ENCODE peak calls at places on chromosomes 11 and 22, in six cellular contexts. N, F, R, P, L and O are unnamed samples.

GRCh38 chr11:42407379-42407778 is 904.4 kb upstream of the API5 start:
- DNase-seq in N (no peak), F (no peak), R (no peak), P (no peak), L (no peak), O (no peak)

GRCh38 chr22:22787151-22787550 is 100.5 kb upstream of the IGLL5 start:
- DNase-seq in N (no peak), F (no peak), R (no peak), P (no peak), L (no peak), O (no peak)

GRCh38 chr11:134558916-134559616 is 147.0 kb upstream of the B3GAT1 start:
- DNase-seq in N (no peak), F (no peak), R (no peak), P (no peak), L (no peak), O (no peak)

GRCh38 chr22:26546282-26546681 is 34.0 kb upstream of the TFIP11 start:
- DNase-seq in N (no peak), F (no peak), R (no peak), P (no peak), L (no peak), O (no peak)

GRCh38 chr11:116598556-116598955 is 174.2 kb downstream of the BUD13 start:
- DNase-seq in N (no peak), F (no peak), R (no peak), P (no peak), L (no peak), O (no peak)

GRCh38 chr22:18968011-18968749 is 32.1 kb upstream of the PRODH start:
- DNase-seq in N (no peak), F (peak; percentile 40), R (no peak), P (no peak), L (no peak), O (peak; percentile 16)

GRCh38 chr22:39176067-39176621 is 23.7 kb upstream of the CBX7 start:
- DNase-seq in N (peak; percentile 57), F (peak; percentile 60), R (peak; percentile 82), P (no peak), L (peak; percentile 44), O (peak; percentile 57)

GRCh38 chr22:30004689-30005088 is 75.6 kb upstream of the HORMAD2 start:
- DNase-seq in N (no peak), F (no peak), R (no peak), P (no peak), L (no peak), O (peak; percentile 27)

GRCh38 chr11:34758262-34758661 is 137.4 kb downstream of the EHF start:
- DNase-seq in N (no peak), F (peak; percentile 23), R (no peak), P (peak; percentile 9), L (no peak), O (peak; percentile 60)

GRCh38 chr11:20909995-20910726 is 240.8 kb downstream of the NELL1 start:
- DNase-seq in N (no peak), F (no peak), R (no peak), P (no peak), L (no peak), O (no peak)

GRCh38 chr11:93017821-93018690 is 48.6 kb downstream of the MTNR1B start:
- DNase-seq in N (peak; percentile 37), F (peak; percentile 46), R (no peak), P (no peak), L (no peak), O (peak; percentile 55)

GRCh38 chr11:95650271-95650670 is 139.3 kb downstream of the FAM76B start:
- DNase-seq in N (no peak), F (no peak), R (no peak), P (no peak), L (no peak), O (no peak)

GRCh38 chr22:48937032-48937639 is 890.5 kb downstream of the BRD1 start:
- DNase-seq in N (no peak), F (no peak), R (no peak), P (no peak), L (no peak), O (no peak)

GRCh38 chr11:35193767-35194166 is 54.8 kb downstream of the CD44 start:
- DNase-seq in N (no peak), F (no peak), R (no peak), P (no peak), L (no peak), O (no peak)

GRCh38 chr11:92830382-92831148 is 138.9 kb upstream of the MTNR1B start:
- DNase-seq in N (no peak), F (no peak), R (no peak), P (no peak), L (no peak), O (no peak)

GRCh38 chr11:10409207-10409661 is 45.8 kb upstream of the AMPD3 start:
- DNase-seq in N (no peak), F (no peak), R (no peak), P (no peak), L (no peak), O (no peak)

GRCh38 chr11:36372101-36372767 is 76.1 kb downstream of the PRR5L start:
- DNase-seq in N (peak; percentile 28), F (peak; percentile 86), R (no peak), P (no peak), L (no peak), O (peak; percentile 95)

GRCh38 chr11:128291043-128291442 is 296.3 kb downstream of the ETS1 start:
- DNase-seq in N (no peak), F (no peak), R (peak; percentile 81), P (no peak), L (no peak), O (no peak)

GRCh38 chr11:70397336-70397982 is 870 bp upstream of the CTTN start:
- DNase-seq in N (peak; percentile 61), F (peak; percentile 47), R (no peak), P (no peak), L (no peak), O (peak; percentile 43)

GRCh38 chr11:64444838-64445441 is 86.0 kb downstream of the RPS6KA4 start:
- DNase-seq in N (peak; percentile 61), F (peak; percentile 51), R (peak; percentile 34), P (peak; percentile 15), L (no peak), O (peak; percentile 16)

GRCh38 chr11:133900176-133901105 is 55.1 kb upstream of the SPATA19 start:
- DNase-seq in N (no peak), F (no peak), R (no peak), P (no peak), L (no peak), O (no peak)

GRCh38 chr11:47924184-47924671 is 56.1 kb upstream of the PTPRJ start:
- DNase-seq in N (peak; percentile 88), F (no peak), R (peak; percentile 17), P (no peak), L (no peak), O (peak; percentile 70)

GRCh38 chr11:25484225-25484624 is 847.7 kb upstream of the ANO3 start:
- DNase-seq in N (no peak), F (no peak), R (no peak), P (no peak), L (no peak), O (no peak)

GRCh38 chr11:72643547-72643946 is 30.7 kb downstream of the PDE2A start:
- DNase-seq in N (peak; percentile 60), F (no peak), R (no peak), P (no peak), L (no peak), O (peak; percentile 18)

GRCh38 chr11:121508449-121508848 is 55.7 kb upstream of the SORL1-AS1 start:
- DNase-seq in N (no peak), F (no peak), R (no peak), P (no peak), L (no peak), O (no peak)

GRCh38 chr11:65478411-65479183 is 20.2 kb upstream of the MALAT1 start:
- DNase-seq in N (no peak), F (peak; percentile 80), R (peak; percentile 82), P (no peak), L (no peak), O (peak; percentile 70)

GRCh38 chr11:12862761-12863469 is 146.2 kb upstream of the RASSF10 start:
- DNase-seq in N (peak; percentile 26), F (peak; percentile 81), R (no peak), P (peak; percentile 58), L (peak; percentile 38), O (peak; percentile 85)

GRCh38 chr11:2122907-2123627 is 16.1 kb downstream of the IGF2 start:
- DNase-seq in N (no peak), F (no peak), R (peak; percentile 53), P (no peak), L (no peak), O (no peak)

GRCh38 chr11:122159173-122159701 is 43.2 kb upstream of the BLID start:
- DNase-seq in N (peak; percentile 23), F (peak; percentile 79), R (no peak), P (no peak), L (no peak), O (peak; percentile 76)

GRCh38 chr11:124793466-124794278 is 6.5 kb downstream of the MSANTD2 start:
- DNase-seq in N (peak; percentile 62), F (peak; percentile 71), R (no peak), P (no peak), L (no peak), O (peak; percentile 59)

GRCh38 chr11:116882386-116882785 is 45.0 kb upstream of the APOA1 start:
- DNase-seq in N (no peak), F (peak; percentile 53), R (no peak), P (peak; percentile 79), L (no peak), O (peak; percentile 45)

GRCh38 chr11:62195945-62196344 is 5.9 kb downstream of the SCGB1D1 start:
- DNase-seq in N (no peak), F (no peak), R (no peak), P (no peak), L (no peak), O (no peak)
- TF ChIP-seq CTCF in N (no peak), F (no peak), R (no peak), P (no peak), L (no peak), O (no peak)

DNA sequence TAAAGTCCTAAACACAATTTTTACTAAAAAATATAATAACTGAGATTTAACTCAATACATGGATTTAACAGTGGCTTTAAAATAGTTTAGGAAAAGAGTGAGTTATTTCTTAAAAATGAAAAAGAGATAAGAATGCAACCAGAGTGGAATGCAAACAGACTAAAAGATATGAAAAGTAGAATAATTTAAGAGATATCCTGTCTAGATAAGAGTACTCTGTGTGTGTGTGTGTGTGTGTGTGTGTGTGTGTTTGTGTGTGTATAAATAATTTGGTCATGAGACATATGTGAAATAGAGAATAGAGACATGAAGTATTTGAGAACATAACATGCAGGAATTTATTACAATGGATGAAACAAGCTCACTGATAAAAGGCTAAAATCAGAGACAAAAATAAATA is 986.9 kb upstream of the CHORDC1 start:
- DNase-seq in N (no peak), F (peak; percentile 35), R (no peak), P (no peak), L (no peak), O (peak; percentile 51)
- H3K4me3 ChIP-seq in N (no peak overlapping the region), F (no peak overlapping the region), R (no peak overlapping the region), P (no peak overlapping the region), L (no peak overlapping the region), O (no peak overlapping the region)

GRCh38 chr11:85809881-85810280 is 1.1 kb downstream of the SYTL2 start:
- DNase-seq in N (peak; percentile 32), F (no peak), R (no peak), P (no peak), L (no peak), O (no peak)
- TF ChIP-seq CTCF in N (peak; percentile 42), F (peak; percentile 29), R (no peak), P (peak; percentile 30), L (no peak), O (no peak)

DNA sequence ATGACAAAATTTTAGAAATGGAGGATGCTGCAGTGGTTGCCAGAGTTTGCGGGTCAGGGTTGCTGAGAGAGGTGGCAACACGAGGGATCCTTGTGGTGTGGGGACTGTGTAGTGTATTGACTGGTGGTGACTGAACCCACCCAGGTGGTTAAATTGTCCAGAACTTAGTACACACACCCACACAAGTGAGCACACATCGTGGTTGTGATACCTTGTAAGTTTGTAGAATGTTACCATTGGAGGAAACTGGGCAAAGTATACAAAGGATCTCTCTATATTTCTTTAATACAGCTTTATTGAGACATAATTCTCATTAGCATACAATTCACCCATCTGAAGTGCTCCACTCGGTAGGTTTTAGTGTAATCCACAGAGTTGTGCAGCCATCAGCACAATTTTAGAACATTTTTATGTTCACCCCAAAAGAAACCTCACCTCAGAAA is 56.1 kb downstream of the MED15 start:
- DNase-seq in N (no peak), F (no peak), R (no peak), P (no peak), L (no peak), O (no peak)
- H3K4me3 ChIP-seq in N (no peak overlapping the region), F (no peak overlapping the region), R (no peak overlapping the region), P (no peak overlapping the region), L (no peak overlapping the region), O (no peak overlapping the region)